ENCODE peak calls at places on chromosomes 13 and 19, in five cellular contexts. E, Q, Y, J and H are unnamed samples.

GRCh38 chr19:39516270-39516669 is 1.3 kb downstream of the SELENOV start:
- DNase-seq in E (no peak), Q (no peak), Y (no peak), J (no peak), H (no peak)

GRCh38 chr19:17164644-17165043 is 50.5 kb upstream of the USE1 start:
- DNase-seq in E (no peak), Q (no peak), Y (no peak), J (no peak), H (no peak)

GRCh38 chr19:4066176-4066606 is 508 bp downstream of the ZBTB7A start:
- DNase-seq in E (no peak), Q (no peak), Y (peak; percentile 71), J (no peak), H (peak; percentile 69)

GRCh38 chr13:56501750-56502149 is 639.0 kb upstream of the PRR20A start:
- DNase-seq in E (no peak), Q (no peak), Y (no peak), J (no peak), H (no peak)

GRCh38 chr19:58575183-58576041 is 2.3 kb upstream of the MZF1 start:
- DNase-seq in E (peak; percentile 88), Q (peak; percentile 98), Y (peak; percentile 89), J (peak; percentile 95), H (peak; percentile 88)

GRCh38 chr13:45016792-45017425 is 27.6 kb downstream of the GPALPP1 start:
- DNase-seq in E (no peak), Q (no peak), Y (no peak), J (no peak), H (no peak)

GRCh38 chr13:33932765-33933406 is 114.9 kb downstream of the RFC3 start:
- DNase-seq in E (no peak), Q (no peak), Y (no peak), J (no peak), H (no peak)

GRCh38 chr19:39411832-39412099 is 703 bp upstream of the PLEKHG2 start:
- DNase-seq in E (peak; percentile 92), Q (peak; percentile 93), Y (peak; percentile 97), J (peak; percentile 97), H (peak; percentile 95)

DNA sequence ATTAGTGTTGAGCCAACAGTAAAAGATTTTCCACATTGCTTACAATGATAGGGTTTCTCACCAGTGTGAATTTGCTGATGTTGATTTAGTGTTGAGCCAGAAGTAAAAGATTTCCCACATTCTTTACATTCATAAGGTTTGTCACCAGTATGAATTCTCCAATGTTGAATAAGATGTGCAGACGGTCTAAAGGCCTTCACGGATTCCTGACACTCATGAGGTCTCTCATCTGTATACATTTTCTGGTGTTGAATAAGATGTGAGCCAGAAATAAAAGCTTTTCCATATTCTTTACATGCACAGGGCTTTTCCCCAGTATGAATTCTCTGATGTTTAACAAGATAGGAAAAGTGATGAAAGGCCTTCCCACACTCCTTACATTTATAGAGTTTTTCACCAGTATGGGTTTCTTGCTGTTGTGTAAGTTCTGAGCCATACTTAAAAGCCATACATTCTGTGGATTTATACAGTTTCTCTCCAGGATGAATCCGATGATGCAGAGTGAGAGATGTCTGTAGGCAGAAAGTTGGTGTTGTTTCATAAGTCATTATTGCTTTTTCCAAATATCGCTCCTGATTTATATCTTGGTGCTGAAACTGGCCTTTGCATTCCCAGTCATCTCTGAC is 22.4 kb downstream of the ZNF850 start:
- DNase-seq in E (no peak), Q (no peak), Y (no peak), J (no peak), H (no peak)
- H3K4me1 ChIP-seq in E (no peaks in the 10 kb centered on the region), Q (no peaks in the 10 kb centered on the region), Y (no peaks in the 10 kb centered on the region), J (no peaks in the 10 kb centered on the region), H (no peaks in the 10 kb centered on the region)

DNA sequence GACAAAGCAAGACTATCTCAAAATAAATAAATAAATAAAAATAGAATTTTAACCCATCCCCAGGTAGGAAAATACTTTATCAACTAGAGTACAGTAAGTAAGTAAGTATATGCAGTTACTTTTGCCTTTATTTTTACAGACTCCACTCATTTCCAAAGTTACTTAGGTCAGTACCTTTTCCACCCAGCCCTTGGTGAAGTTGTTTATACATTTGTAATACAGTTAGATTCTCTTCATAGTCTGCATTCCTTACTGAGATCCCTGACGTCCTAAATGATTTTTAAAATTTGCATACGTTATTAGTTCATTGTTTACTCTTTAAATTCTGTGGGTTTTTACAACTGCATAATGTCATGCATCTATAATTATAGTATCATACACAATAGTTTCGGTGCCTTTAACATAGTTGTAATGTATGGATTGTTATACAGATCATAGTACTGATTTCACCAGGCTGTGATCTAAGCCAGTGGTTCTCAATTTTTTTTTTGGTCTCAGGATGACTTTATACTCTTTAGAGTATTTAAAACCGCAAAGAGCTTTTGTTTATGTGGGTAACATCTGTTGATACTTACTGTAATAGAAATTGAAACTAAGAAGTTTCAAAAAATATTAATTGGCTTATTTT is 10.4 kb downstream of the SETDB2 start:
- DNase-seq in E (no peak), Q (no peak), Y (no peak), J (no peak), H (peak; percentile 60)
- H3K27ac ChIP-seq in E (peak overlapping the region; percentile 14), Q (no peak overlapping the region), Y (no peak overlapping the region), J (no peak overlapping the region), H (peak overlapping the region; percentile 73)

DNA sequence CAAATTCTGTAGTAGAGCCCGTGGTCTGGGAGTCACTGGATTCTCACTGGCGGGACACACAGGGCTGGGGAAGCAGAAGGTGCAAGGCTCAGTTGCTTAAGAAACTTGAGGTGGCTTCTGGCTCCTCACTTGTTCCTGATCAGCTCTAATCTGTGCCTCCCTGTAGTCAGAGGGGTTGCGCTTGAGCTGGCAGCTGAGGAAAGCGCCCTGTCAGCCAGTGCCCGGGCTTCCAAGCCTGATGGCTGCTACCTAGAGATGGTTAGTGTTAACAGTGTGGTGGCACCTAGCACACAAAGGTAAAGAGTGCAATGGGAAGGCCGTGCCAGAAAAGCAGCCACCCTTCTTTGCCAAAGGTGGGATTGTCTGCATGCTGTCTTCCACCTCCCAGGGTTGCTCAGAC is 8.8 kb downstream of the HNRNPM start:
- DNase-seq in E (no peak), Q (no peak), Y (no peak), J (no peak), H (no peak)
- H3K4me1 ChIP-seq in E (peaks cover 34% of the 10 kb centered on the region), Q (peaks cover 48% of the 10 kb centered on the region), Y (peaks cover 7% of the 10 kb centered on the region), J (peaks cover 81% of the 10 kb centered on the region), H (peaks cover 78% of the 10 kb centered on the region)

GRCh38 chr19:1260749-1261511 is 8.2 kb upstream of the CIRBP start:
- DNase-seq in E (peak; percentile 95), Q (peak; percentile 99), Y (peak; percentile 97), J (peak; percentile 95), H (peak; percentile 96)

GRCh38 chr19:1263198-1263597 is 5.9 kb upstream of the CIRBP start:
- DNase-seq in E (no peak), Q (no peak), Y (no peak), J (no peak), H (no peak)

GRCh38 chr19:1262687-1263123 is 6.4 kb upstream of the CIRBP start:
- DNase-seq in E (no peak), Q (peak; percentile 55), Y (no peak), J (no peak), H (no peak)

GRCh38 chr19:1261512-1261862 is 7.6 kb upstream of the CIRBP start:
- DNase-seq in E (no peak), Q (peak; percentile 81), Y (no peak), J (peak; percentile 53), H (peak; percentile 49)

GRCh38 chr19:1261863-1262686 is 7.1 kb upstream of the CIRBP start:
- DNase-seq in E (peak; percentile 84), Q (peak; percentile 23), Y (peak; percentile 94), J (peak; percentile 80), H (no peak)
- H3K27ac ChIP-seq in E (peak overlapping the region; percentile 98), Q (no peak overlapping the region), Y (peak overlapping the region; percentile 91), J (peak overlapping the region; percentile 98), H (peak overlapping the region; percentile 100)

DNA sequence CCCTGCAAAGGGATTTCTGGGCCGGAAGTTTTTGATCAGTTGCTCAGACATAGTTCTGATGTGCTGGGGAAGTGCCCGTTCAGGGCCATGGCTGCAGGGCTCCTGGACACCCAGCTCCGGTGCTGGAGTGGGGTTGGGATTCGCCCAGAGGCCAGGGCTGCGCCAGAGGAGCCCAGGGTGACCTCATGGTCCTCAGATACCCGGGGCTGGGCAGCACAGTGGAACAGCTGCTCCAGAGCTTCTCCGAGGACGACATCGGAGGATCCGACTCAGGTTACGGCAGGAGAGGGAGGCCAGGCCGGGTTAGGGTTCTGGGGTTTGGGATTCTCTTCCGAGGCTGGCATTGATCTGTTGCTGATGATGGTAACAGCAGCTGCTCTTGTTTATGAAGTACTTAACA is 20.9 kb downstream of the CARM1 start:
- DNase-seq in E (no peak), Q (no peak), Y (no peak), J (no peak), H (no peak)
- H3K4me1 ChIP-seq in E (peaks cover 6% of the 10 kb centered on the region), Q (peaks cover 32% of the 10 kb centered on the region), Y (peaks cover 25% of the 10 kb centered on the region), J (peaks cover 12% of the 10 kb centered on the region), H (no peaks in the 10 kb centered on the region)

GRCh38 chr13:105220886-105221285 is 1314.6 kb downstream of the EFNB2 start:
- DNase-seq in E (no peak), Q (no peak), Y (no peak), J (no peak), H (no peak)

GRCh38 chr13:105220063-105220462 is 1315.4 kb downstream of the EFNB2 start:
- DNase-seq in E (no peak), Q (no peak), Y (no peak), J (no peak), H (no peak)

DNA sequence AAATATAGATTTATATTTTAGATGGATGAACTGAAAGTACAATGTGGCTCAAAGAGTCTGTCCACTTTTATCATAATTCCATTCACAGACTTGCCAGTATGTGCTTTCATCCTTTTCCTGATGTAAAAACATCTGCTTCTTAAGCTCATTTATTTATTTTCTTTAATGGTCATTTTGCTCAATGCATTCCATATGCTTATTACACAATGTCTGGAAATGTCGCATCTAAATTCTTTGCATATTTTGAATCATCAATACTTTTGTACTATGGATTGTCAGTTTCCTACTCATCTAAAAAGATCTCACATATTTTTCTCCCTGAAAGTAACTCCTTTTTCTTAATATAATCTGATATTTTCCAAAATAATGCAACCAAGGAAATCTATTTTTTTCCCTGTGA is 1315.8 kb downstream of the EFNB2 start:
- DNase-seq in E (no peak), Q (no peak), Y (no peak), J (no peak), H (no peak)
- H3K27ac ChIP-seq in E (no peak overlapping the region), Q (no peak overlapping the region), Y (no peak overlapping the region), J (no peak overlapping the region), H (no peak overlapping the region)

GRCh38 chr19:18513868-18514267 is 8.0 kb downstream of the ELL start:
- DNase-seq in E (no peak), Q (no peak), Y (no peak), J (no peak), H (no peak)
- H3K4me1 ChIP-seq in E (no peaks in the 10 kb centered on the region), Q (no peaks in the 10 kb centered on the region), Y (peaks cover 18% of the 10 kb centered on the region), J (peaks cover 18% of the 10 kb centered on the region), H (peaks cover 18% of the 10 kb centered on the region)

GRCh38 chr19:45780448-45781281 is 1.6 kb downstream of the DMPK start:
- DNase-seq in E (no peak), Q (no peak), Y (no peak), J (no peak), H (no peak)
- H3K27ac ChIP-seq in E (peak overlapping the region; percentile 86), Q (no peak overlapping the region), Y (peak overlapping the region; percentile 36), J (peak overlapping the region; percentile 90), H (no peak overlapping the region)

GRCh38 chr13:98577823-98578285 is 947 bp upstream of the STK24 start:
- DNase-seq in E (no peak), Q (no peak), Y (no peak), J (peak; percentile 7), H (no peak)
- H3K4me1 ChIP-seq in E (no peaks in the 10 kb centered on the region), Q (peaks cover 38% of the 10 kb centered on the region), Y (peaks cover 10% of the 10 kb centered on the region), J (peaks cover 37% of the 10 kb centered on the region), H (peaks cover 32% of the 10 kb centered on the region)